ENCODE peak calls at places on chromosomes 1 and 21, in four cellular contexts. One of them, this sample, is unnamed.

GRCh38 chr1:7043729-7044470 is 258.6 kb downstream of the CAMTA1 start:
- DNase-seq in GM12878: no peak
- DNase-seq in H1: no peak
- DNase-seq in HepG2: no peak
- DNase-seq in this sample: no peak

GRCh38 chr1:91683598-91683951 is 182.9 kb downstream of the CDC7 start:
- DNase-seq in GM12878: no peak
- DNase-seq in H1: no peak
- DNase-seq in HepG2: no peak
- DNase-seq in this sample: no peak

GRCh38 chr1:220950576-220950975 is 71.3 kb downstream of the HLX start:
- DNase-seq in H1: no peak
- DNase-seq in HepG2: no peak
- DNase-seq in GM12878: no peak
- DNase-seq in this sample: no peak

GRCh38 chr1:3968851-3969250 is 68.8 kb upstream of the C1orf174 start:
- DNase-seq in HepG2: no peak
- DNase-seq in GM12878: no peak
- DNase-seq in H1: peak
- DNase-seq in this sample: no peak

GRCh38 chr1:116738673-116739370 is 15.4 kb upstream of the CD2 start:
- DNase-seq in HepG2: no peak
- DNase-seq in H1: no peak
- DNase-seq in GM12878: peak
- DNase-seq in this sample: no peak

GRCh38 chr1:72435025-72435424 is 152.7 kb upstream of the NEGR1 start:
- DNase-seq in HepG2: no peak
- DNase-seq in GM12878: no peak
- DNase-seq in H1: no peak
- DNase-seq in this sample: no peak

GRCh38 chr1:71170925-71171324 is 90.1 kb upstream of the ZRANB2 start:
- DNase-seq in HepG2: no peak
- DNase-seq in H1: no peak
- DNase-seq in GM12878: no peak
- DNase-seq in this sample: no peak

GRCh38 chr1:64343105-64343960 is 126.6 kb upstream of the CACHD1 start:
- DNase-seq in H1: no peak
- DNase-seq in HepG2: no peak
- DNase-seq in GM12878: no peak
- DNase-seq in this sample: no peak

GRCh38 chr1:27436204-27437159 is 44.1 kb downstream of the GPR3 start:
- DNase-seq in H1: no peak
- DNase-seq in GM12878: no peak
- DNase-seq in HepG2: peak
- DNase-seq in this sample: peak

GRCh38 chr1:202540448-202540847 is 169.8 kb downstream of the SYT2 start:
- DNase-seq in GM12878: no peak
- DNase-seq in H1: no peak
- DNase-seq in HepG2: no peak
- DNase-seq in this sample: no peak

GRCh38 chr1:26459573-26460031 is 12.6 kb upstream of the HMGN2 start:
- DNase-seq in HepG2: no peak
- DNase-seq in H1: no peak
- DNase-seq in GM12878: no peak
- DNase-seq in this sample: no peak

GRCh38 chr1:87644500-87645245 is 316.0 kb downstream of the LMO4 start:
- DNase-seq in HepG2: no peak
- DNase-seq in GM12878: no peak
- DNase-seq in H1: no peak
- DNase-seq in this sample: no peak

GRCh38 chr21:45818276-45818903 is 163.2 kb upstream of the COL6A1 start:
- DNase-seq in GM12878: no peak
- DNase-seq in HepG2: no peak
- DNase-seq in H1: no peak
- DNase-seq in this sample: peak

GRCh38 chr21:45532826-45533730 is 9.2 kb downstream of the SLC19A1 start:
- DNase-seq in GM12878: no peak
- DNase-seq in H1: peak
- DNase-seq in HepG2: no peak
- DNase-seq in this sample: no peak

GRCh38 chr1:15251807-15252546 is 5.0 kb downstream of the FHAD1 start:
- DNase-seq in H1: no peak
- DNase-seq in GM12878: no peak
- DNase-seq in HepG2: no peak
- DNase-seq in this sample: no peak

GRCh38 chr1:1241588-1242229 is 4.8 kb downstream of the C1QTNF12 start:
- DNase-seq in HepG2: no peak
- DNase-seq in H1: no peak
- DNase-seq in GM12878: no peak
- DNase-seq in this sample: no peak

GRCh38 chr1:56910441-56910985 is 55.3 kb downstream of the C8B start:
- DNase-seq in GM12878: no peak
- DNase-seq in HepG2: peak
- DNase-seq in H1: no peak
- DNase-seq in this sample: no peak

GRCh38 chr1:14292533-14292932 is 306.0 kb upstream of the KAZN start:
- DNase-seq in HepG2: no peak
- DNase-seq in H1: no peak
- DNase-seq in GM12878: no peak
- DNase-seq in this sample: no peak

GRCh38 chr1:33277488-33278084 is 21.3 kb downstream of the ZNF362 start:
- DNase-seq in H1: no peak
- DNase-seq in HepG2: no peak
- DNase-seq in GM12878: no peak
- DNase-seq in this sample: no peak

GRCh38 chr1:225480825-225481434 is 53.1 kb upstream of the LBR start:
- DNase-seq in H1: peak
- DNase-seq in GM12878: no peak
- DNase-seq in HepG2: peak
- DNase-seq in this sample: peak

GRCh38 chr1:204320413-204320812 is 39.3 kb downstream of the PLEKHA6 start:
- DNase-seq in H1: no peak
- DNase-seq in GM12878: no peak
- DNase-seq in HepG2: no peak
- DNase-seq in this sample: peak

GRCh38 chr1:226060976-226061792 is 1.3 kb upstream of the H3-3A start:
- DNase-seq in GM12878: no peak
- DNase-seq in H1: no peak
- DNase-seq in HepG2: no peak
- DNase-seq in this sample: no peak

GRCh38 chr1:160400284-160400645 is at the start of gene VANGL2:
- DNase-seq in GM12878: no peak
- DNase-seq in HepG2: no peak
- DNase-seq in H1: peak
- DNase-seq in this sample: peak

GRCh38 chr1:107724648-107725047 is 240.3 kb downstream of the VAV3 start:
- DNase-seq in HepG2: no peak
- DNase-seq in GM12878: no peak
- DNase-seq in H1: no peak
- DNase-seq in this sample: no peak

GRCh38 chr1:104932030-104932915 is 1182.6 kb downstream of the AMY1C start:
- DNase-seq in H1: no peak
- DNase-seq in HepG2: no peak
- DNase-seq in GM12878: no peak
- DNase-seq in this sample: no peak

GRCh38 chr1:39158330-39159086 is 46.0 kb upstream of the MACF1 start:
- DNase-seq in GM12878: peak
- DNase-seq in HepG2: peak
- DNase-seq in H1: no peak
- DNase-seq in this sample: peak

GRCh38 chr1:246187834-246188372 is 319.2 kb downstream of the SMYD3 start:
- DNase-seq in HepG2: peak
- DNase-seq in H1: no peak
- DNase-seq in GM12878: no peak
- DNase-seq in this sample: peak

GRCh38 chr1:199272690-199273089 is 633.9 kb downstream of the PTPRC start:
- DNase-seq in HepG2: no peak
- DNase-seq in H1: no peak
- DNase-seq in GM12878: peak
- DNase-seq in this sample: no peak

GRCh38 chr1:203369666-203370065 is 18.7 kb upstream of the FMOD start:
- DNase-seq in H1: no peak
- DNase-seq in HepG2: no peak
- DNase-seq in GM12878: no peak
- DNase-seq in this sample: no peak

GRCh38 chr1:93079685-93080141 is 630 bp downstream of the MTF2 start:
- DNase-seq in HepG2: no peak
- DNase-seq in GM12878: no peak
- DNase-seq in H1: peak
- DNase-seq in this sample: peak

GRCh38 chr1:215635827-215636226 is 68.7 kb downstream of the KCTD3 start:
- DNase-seq in H1: no peak
- DNase-seq in GM12878: no peak
- DNase-seq in HepG2: no peak
- DNase-seq in this sample: no peak

GRCh38 chr1:205942631-205943159 is 561 bp downstream of the SLC26A9 start:
- DNase-seq in HepG2: no peak
- DNase-seq in H1: no peak
- DNase-seq in GM12878: no peak
- DNase-seq in this sample: no peak

GRCh38 chr1:22930235-22930912 is 42.3 kb downstream of the LACTBL1 start:
- DNase-seq in H1: peak
- DNase-seq in HepG2: peak
- DNase-seq in GM12878: no peak
- DNase-seq in this sample: peak

GRCh38 chr1:17419626-17420328 is 19.7 kb downstream of the RCC2 start:
- DNase-seq in HepG2: no peak
- DNase-seq in GM12878: no peak
- DNase-seq in H1: peak
- DNase-seq in this sample: peak

GRCh38 chr1:61098906-61099437 is 16.6 kb downstream of the NFIA start:
- DNase-seq in GM12878: no peak
- DNase-seq in HepG2: no peak
- DNase-seq in H1: no peak
- DNase-seq in this sample: no peak

DNA sequence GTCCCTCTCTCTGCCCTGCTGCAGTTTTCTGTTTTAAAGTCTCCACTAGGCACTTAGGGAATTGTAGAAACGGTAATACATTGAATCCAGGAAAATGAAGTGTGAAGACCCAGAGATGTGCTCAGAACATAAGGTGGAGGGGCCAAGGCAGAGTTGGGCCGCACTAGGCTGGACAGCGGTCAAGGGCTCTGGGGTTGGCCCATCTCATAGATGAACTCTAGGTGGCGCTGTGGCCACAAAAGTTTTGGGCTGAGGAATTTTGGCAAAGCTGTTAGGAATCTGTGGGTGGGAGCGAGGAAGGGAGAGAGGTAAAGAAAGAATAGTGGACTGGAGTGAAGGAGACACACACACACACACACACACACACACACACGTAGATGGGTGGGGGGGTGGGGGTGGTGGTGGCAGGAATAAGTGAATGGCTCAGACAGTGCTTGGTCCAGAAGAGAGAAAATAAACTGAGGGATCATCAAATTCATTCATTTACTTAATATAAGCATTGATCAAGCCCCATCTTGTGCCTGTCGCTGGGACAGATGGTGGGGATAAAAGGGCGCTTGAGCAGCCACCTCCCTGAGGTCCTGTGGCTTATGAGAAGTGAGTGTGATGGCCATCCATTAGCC is 258.5 kb downstream of the TRABD2B start:
- DNase-seq in GM12878: no peak
- DNase-seq in HepG2: peak
- DNase-seq in H1: peak
- DNase-seq in this sample: peak
- TF ChIP-seq BRCA1 in GM12878: no peak
- TF ChIP-seq BRCA1 in HepG2: no peak
- TF ChIP-seq BRCA1 in H1: no peak
- TF ChIP-seq BRCA1 in this sample: no peak

GRCh38 chr1:49351744-49352143 is 575.1 kb upstream of the BEND5 start:
- DNase-seq in GM12878: no peak
- DNase-seq in H1: no peak
- DNase-seq in HepG2: no peak
- DNase-seq in this sample: no peak
- H3K4me2 ChIP-seq in GM12878: no peak
- H3K4me2 ChIP-seq in H1: no peak
- H3K4me2 ChIP-seq in HepG2: no peak
- H3K4me2 ChIP-seq in this sample: no peak

DNA sequence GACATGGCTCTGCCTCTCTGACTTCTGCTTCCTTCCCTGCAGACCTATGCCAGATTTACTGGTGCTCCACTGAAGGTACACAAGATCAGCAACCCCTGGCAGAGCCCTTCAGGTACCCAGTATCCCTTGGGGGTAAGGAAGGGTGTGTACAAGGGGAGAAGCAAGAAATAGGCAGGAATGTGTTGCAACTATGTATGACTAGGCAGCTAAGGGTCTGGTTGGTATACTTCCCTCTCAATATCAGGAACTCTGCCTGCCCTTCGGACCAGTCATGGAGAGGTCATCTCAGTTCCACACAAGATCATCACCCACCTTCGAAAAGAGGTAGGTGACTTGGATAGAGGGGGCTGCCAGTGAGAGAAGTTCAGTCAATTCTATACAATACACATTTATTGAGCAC is 1.8 kb downstream of the MTX1 start:
- DNase-seq in GM12878: no peak
- DNase-seq in HepG2: no peak
- DNase-seq in H1: no peak
- DNase-seq in this sample: no peak
- TF ChIP-seq BRCA1 in GM12878: no peak
- TF ChIP-seq BRCA1 in HepG2: no peak
- TF ChIP-seq BRCA1 in H1: no peak
- TF ChIP-seq BRCA1 in this sample: no peak

GRCh38 chr1:99548924-99549605 is 96.8 kb upstream of the PALMD start:
- DNase-seq in H1: no peak
- DNase-seq in GM12878: no peak
- DNase-seq in HepG2: no peak
- DNase-seq in this sample: no peak
- H3K4me2 ChIP-seq in H1: no peak
- H3K4me2 ChIP-seq in GM12878: no peak
- H3K4me2 ChIP-seq in HepG2: no peak
- H3K4me2 ChIP-seq in this sample: no peak

DNA sequence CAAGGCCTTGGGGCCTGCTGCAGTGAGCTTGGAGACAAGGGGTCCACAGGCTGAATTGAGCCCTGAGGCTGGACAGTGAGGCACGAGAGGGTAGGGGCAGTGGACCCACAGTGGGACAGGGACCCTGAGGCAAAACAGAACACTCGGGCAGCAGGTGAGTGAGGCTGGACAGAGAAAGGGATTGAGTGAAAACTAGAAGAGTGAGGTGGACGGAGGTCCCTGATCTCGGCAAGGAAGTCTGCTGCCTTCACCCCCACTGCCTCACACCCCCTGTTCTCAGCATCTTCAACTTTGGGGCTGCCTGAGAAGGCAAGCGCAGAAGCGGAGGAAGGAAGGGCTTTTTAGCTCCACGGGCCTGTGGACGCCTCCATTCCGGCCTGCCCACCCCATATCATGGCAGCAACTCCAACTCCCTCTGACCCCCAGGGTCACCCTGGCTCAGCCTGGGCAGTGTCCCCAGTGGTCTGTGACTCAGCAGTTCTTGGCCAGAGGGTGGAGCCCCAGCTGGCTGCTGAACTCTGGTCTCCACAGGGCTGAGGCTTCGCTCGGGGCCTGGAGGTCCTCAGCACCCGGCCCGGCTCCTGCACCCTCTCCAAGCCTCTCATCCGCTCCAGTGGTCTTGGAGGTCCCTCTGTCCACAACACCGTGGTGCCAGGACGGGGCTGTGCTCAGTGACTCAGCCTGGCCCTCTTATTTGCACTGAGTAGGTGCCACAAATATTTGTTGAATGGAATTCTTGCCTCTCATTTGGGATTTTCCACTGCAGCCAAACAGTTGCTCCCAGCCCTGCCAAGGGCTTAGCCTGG is 60.0 kb upstream of the EPS8L3 start:
- DNase-seq in GM12878: no peak
- DNase-seq in H1: no peak
- DNase-seq in HepG2: peak
- DNase-seq in this sample: peak
- TF ChIP-seq BRCA1 in GM12878: no peak
- TF ChIP-seq BRCA1 in H1: no peak
- TF ChIP-seq BRCA1 in HepG2: no peak
- TF ChIP-seq BRCA1 in this sample: no peak